ENCODE peak calls at places on chromosome 21, in eight cellular contexts. One of them, this sample, is unnamed.

GRCh38 chr21:27206368-27206982 is 239.6 kb upstream of the ADAMTS5 start:
- DNase-seq in transverse colon: no peak
- DNase-seq in CD14-positive monocyte: no peak
- DNase-seq in foreskin keratinocyte: no peak
- DNase-seq in epithelial cell of esophagus: no peak
- DNase-seq in OCI-LY7: no peak
- DNase-seq in BE2C: no peak
- DNase-seq in omental fat pad: no peak
- DNase-seq in this sample: no peak

GRCh38 chr21:31932470-31932764 is 59.6 kb downstream of the HUNK start:
- DNase-seq in omental fat pad: no peak
- DNase-seq in epithelial cell of esophagus: no peak
- DNase-seq in transverse colon: no peak
- DNase-seq in foreskin keratinocyte: no peak
- DNase-seq in CD14-positive monocyte: no peak
- DNase-seq in BE2C: no peak
- DNase-seq in OCI-LY7: no peak
- DNase-seq in this sample: no peak

GRCh38 chr21:44865561-44866280 is 7.8 kb downstream of the PTTG1IP start:
- DNase-seq in transverse colon: no peak
- DNase-seq in foreskin keratinocyte: no peak
- DNase-seq in BE2C: no peak
- DNase-seq in CD14-positive monocyte: peak; percentile 69
- DNase-seq in epithelial cell of esophagus: no peak
- DNase-seq in OCI-LY7: no peak
- DNase-seq in omental fat pad: no peak
- DNase-seq in this sample: no peak

GRCh38 chr21:35254006-35254751 is 205.1 kb upstream of the RUNX1 start:
- DNase-seq in foreskin keratinocyte: peak; percentile 78
- DNase-seq in OCI-LY7: no peak
- DNase-seq in omental fat pad: no peak
- DNase-seq in CD14-positive monocyte: no peak
- DNase-seq in epithelial cell of esophagus: peak; percentile 77
- DNase-seq in BE2C: no peak
- DNase-seq in transverse colon: peak; percentile 44
- DNase-seq in this sample: no peak

GRCh38 chr21:38258803-38259485 is 2.2 kb downstream of the KCNJ15 start:
- DNase-seq in CD14-positive monocyte: no peak
- DNase-seq in foreskin keratinocyte: peak; percentile 80
- DNase-seq in transverse colon: no peak
- DNase-seq in omental fat pad: no peak
- DNase-seq in OCI-LY7: no peak
- DNase-seq in BE2C: no peak
- DNase-seq in epithelial cell of esophagus: peak; percentile 49
- DNase-seq in this sample: no peak

GRCh38 chr21:25997788-25998611 is 172.6 kb downstream of the APP start:
- DNase-seq in omental fat pad: no peak
- DNase-seq in CD14-positive monocyte: no peak
- DNase-seq in epithelial cell of esophagus: no peak
- DNase-seq in BE2C: no peak
- DNase-seq in transverse colon: peak; percentile 45
- DNase-seq in OCI-LY7: no peak
- DNase-seq in foreskin keratinocyte: peak; percentile 13
- DNase-seq in this sample: no peak

GRCh38 chr21:14070968-14071367 is 139.8 kb downstream of the LIPI start:
- DNase-seq in transverse colon: no peak
- DNase-seq in BE2C: no peak
- DNase-seq in epithelial cell of esophagus: no peak
- DNase-seq in omental fat pad: no peak
- DNase-seq in OCI-LY7: no peak
- DNase-seq in CD14-positive monocyte: no peak
- DNase-seq in foreskin keratinocyte: no peak
- DNase-seq in this sample: no peak

GRCh38 chr21:29163381-29164115 is 33.1 kb downstream of the MAP3K7CL start:
- DNase-seq in epithelial cell of esophagus: no peak
- DNase-seq in OCI-LY7: no peak
- DNase-seq in omental fat pad: no peak
- DNase-seq in transverse colon: no peak
- DNase-seq in CD14-positive monocyte: peak; percentile 57
- DNase-seq in foreskin keratinocyte: no peak
- DNase-seq in BE2C: no peak
- DNase-seq in this sample: no peak

GRCh38 chr21:41847066-41847804 is 31.9 kb downstream of the PRDM15 start:
- DNase-seq in epithelial cell of esophagus: no peak
- DNase-seq in transverse colon: no peak
- DNase-seq in omental fat pad: no peak
- DNase-seq in foreskin keratinocyte: no peak
- DNase-seq in BE2C: no peak
- DNase-seq in CD14-positive monocyte: no peak
- DNase-seq in OCI-LY7: no peak
- DNase-seq in this sample: no peak
- TF ChIP-seq CTCF in epithelial cell of esophagus: no peak
- TF ChIP-seq CTCF in transverse colon: no peak
- TF ChIP-seq CTCF in omental fat pad: no peak
- TF ChIP-seq CTCF in foreskin keratinocyte: peak; percentile 40
- TF ChIP-seq CTCF in BE2C: no peak
- TF ChIP-seq CTCF in CD14-positive monocyte: no peak
- TF ChIP-seq CTCF in OCI-LY7: no peak
- TF ChIP-seq CTCF in this sample: no peak

GRCh38 chr21:41659791-41660560 is 106.9 kb downstream of the RIPK4 start:
- DNase-seq in transverse colon: no peak
- DNase-seq in OCI-LY7: no peak
- DNase-seq in CD14-positive monocyte: no peak
- DNase-seq in epithelial cell of esophagus: no peak
- DNase-seq in omental fat pad: no peak
- DNase-seq in BE2C: no peak
- DNase-seq in foreskin keratinocyte: no peak
- DNase-seq in this sample: no peak
- TF ChIP-seq CTCF in transverse colon: no peak
- TF ChIP-seq CTCF in OCI-LY7: no peak
- TF ChIP-seq CTCF in CD14-positive monocyte: no peak
- TF ChIP-seq CTCF in epithelial cell of esophagus: no peak
- TF ChIP-seq CTCF in omental fat pad: no peak
- TF ChIP-seq CTCF in BE2C: no peak
- TF ChIP-seq CTCF in foreskin keratinocyte: no peak
- TF ChIP-seq CTCF in this sample: no peak

DNA sequence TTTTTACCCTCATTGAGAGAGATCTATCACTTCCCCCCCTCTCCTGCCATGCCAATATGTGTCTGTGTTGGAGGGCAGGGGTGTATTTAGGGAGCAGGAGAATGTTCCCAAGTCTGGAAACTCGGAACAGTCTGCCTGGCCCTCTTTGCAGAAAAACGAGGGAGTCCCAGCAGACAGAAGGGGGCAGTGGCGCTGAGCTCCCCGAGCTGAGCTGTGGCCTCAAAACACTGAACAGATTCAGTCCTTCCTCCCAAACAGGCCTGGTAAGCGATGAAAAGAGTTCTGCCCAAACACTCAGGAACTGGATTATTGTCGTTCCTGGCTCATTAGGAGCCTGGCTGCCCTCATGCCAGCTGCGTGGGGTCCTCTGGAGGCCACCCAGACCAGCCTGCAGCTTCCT is 981 bp downstream of the CLDN14 start:
- DNase-seq in BE2C: no peak
- DNase-seq in epithelial cell of esophagus: peak; percentile 10
- DNase-seq in OCI-LY7: no peak
- DNase-seq in foreskin keratinocyte: no peak
- DNase-seq in transverse colon: no peak
- DNase-seq in omental fat pad: no peak
- DNase-seq in CD14-positive monocyte: no peak
- DNase-seq in this sample: no peak
- TF ChIP-seq CTCF in BE2C: peak; percentile 10
- TF ChIP-seq CTCF in epithelial cell of esophagus: peak; percentile 5
- TF ChIP-seq CTCF in OCI-LY7: peak; percentile 57
- TF ChIP-seq CTCF in foreskin keratinocyte: peak; percentile 39
- TF ChIP-seq CTCF in transverse colon: no peak
- TF ChIP-seq CTCF in omental fat pad: no peak
- TF ChIP-seq CTCF in CD14-positive monocyte: no peak
- TF ChIP-seq CTCF in this sample: peak; percentile 35

DNA sequence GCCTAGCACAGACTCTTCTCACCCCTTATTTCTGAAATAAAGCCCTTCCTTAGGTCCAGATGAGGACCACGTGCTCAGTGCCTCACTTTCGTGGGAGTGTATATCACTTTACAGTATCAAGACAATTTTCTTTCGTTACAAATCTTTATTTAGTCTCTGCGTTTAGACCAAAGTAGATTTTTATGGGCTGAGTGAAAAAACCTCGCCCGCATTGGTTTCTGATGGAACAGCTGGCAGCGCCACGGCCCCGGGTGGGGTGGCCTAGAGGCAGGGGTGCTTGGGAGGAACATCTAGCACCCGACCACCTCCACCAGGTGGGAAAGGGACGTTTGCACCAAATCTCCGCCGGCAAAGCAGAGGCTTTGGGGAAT is 7.6 kb downstream of the SIM2 start:
- DNase-seq in foreskin keratinocyte: no peak
- DNase-seq in CD14-positive monocyte: no peak
- DNase-seq in epithelial cell of esophagus: no peak
- DNase-seq in transverse colon: no peak
- DNase-seq in BE2C: no peak
- DNase-seq in OCI-LY7: no peak
- DNase-seq in omental fat pad: no peak
- DNase-seq in this sample: no peak
- TF ChIP-seq CTCF in foreskin keratinocyte: no peak
- TF ChIP-seq CTCF in CD14-positive monocyte: no peak
- TF ChIP-seq CTCF in epithelial cell of esophagus: no peak
- TF ChIP-seq CTCF in transverse colon: no peak
- TF ChIP-seq CTCF in BE2C: no peak
- TF ChIP-seq CTCF in OCI-LY7: no peak
- TF ChIP-seq CTCF in omental fat pad: no peak
- TF ChIP-seq CTCF in this sample: no peak

GRCh38 chr21:41612674-41613250 is 104.8 kb upstream of the TMPRSS2 start:
- DNase-seq in CD14-positive monocyte: no peak
- DNase-seq in BE2C: peak; percentile 52
- DNase-seq in transverse colon: peak; percentile 57
- DNase-seq in foreskin keratinocyte: peak; percentile 94
- DNase-seq in omental fat pad: peak; percentile 58
- DNase-seq in OCI-LY7: peak; percentile 41
- DNase-seq in epithelial cell of esophagus: peak; percentile 97
- DNase-seq in this sample: peak; percentile 55

GRCh38 chr21:41613421-41613998 is 105.6 kb upstream of the TMPRSS2 start:
- DNase-seq in omental fat pad: no peak
- DNase-seq in transverse colon: no peak
- DNase-seq in OCI-LY7: no peak
- DNase-seq in epithelial cell of esophagus: no peak
- DNase-seq in foreskin keratinocyte: no peak
- DNase-seq in CD14-positive monocyte: no peak
- DNase-seq in BE2C: peak; percentile 23
- DNase-seq in this sample: no peak

GRCh38 chr21:41611441-41611840 is 103.5 kb upstream of the TMPRSS2 start:
- DNase-seq in omental fat pad: no peak
- DNase-seq in epithelial cell of esophagus: no peak
- DNase-seq in CD14-positive monocyte: no peak
- DNase-seq in transverse colon: no peak
- DNase-seq in OCI-LY7: no peak
- DNase-seq in foreskin keratinocyte: no peak
- DNase-seq in BE2C: no peak
- DNase-seq in this sample: no peak

GRCh38 chr21:41610042-41610839 is 102.3 kb upstream of the TMPRSS2 start:
- DNase-seq in CD14-positive monocyte: peak; percentile 57
- DNase-seq in epithelial cell of esophagus: peak; percentile 66
- DNase-seq in omental fat pad: no peak
- DNase-seq in foreskin keratinocyte: peak; percentile 31
- DNase-seq in OCI-LY7: peak; percentile 45
- DNase-seq in BE2C: peak; percentile 49
- DNase-seq in transverse colon: peak; percentile 74
- DNase-seq in this sample: peak; percentile 59

DNA sequence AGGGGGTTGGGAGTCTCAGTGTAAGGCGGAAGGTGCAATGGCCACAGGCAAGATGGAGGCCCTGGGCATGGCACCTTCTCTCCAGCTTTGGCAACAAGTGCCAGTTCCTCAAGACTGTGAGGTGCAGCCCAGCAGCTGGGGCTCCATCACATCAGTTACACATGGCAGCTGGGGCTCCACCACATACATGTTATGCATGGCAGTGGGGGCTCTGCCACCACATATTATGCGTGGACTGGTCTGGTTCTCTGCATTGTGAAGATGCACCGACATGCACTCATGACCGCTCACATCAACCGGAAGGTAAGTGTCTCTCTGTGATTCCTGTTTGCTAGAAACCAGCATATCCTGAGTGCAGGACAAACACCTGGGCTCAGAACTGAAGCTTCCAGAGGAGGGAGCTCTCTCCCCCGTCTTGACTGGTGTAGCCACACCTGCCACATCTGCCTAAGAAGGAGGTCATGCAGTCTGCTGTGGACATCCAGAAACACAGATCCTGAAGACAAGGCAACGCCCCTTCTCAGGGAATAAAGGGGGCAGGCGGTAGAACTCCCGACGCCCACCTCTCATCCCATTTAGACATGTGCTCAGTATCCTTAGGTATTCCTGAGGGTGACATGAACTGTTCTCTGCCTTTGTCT is 104.1 kb upstream of the TMPRSS2 start:
- DNase-seq in CD14-positive monocyte: no peak
- DNase-seq in foreskin keratinocyte: peak; percentile 71
- DNase-seq in epithelial cell of esophagus: peak; percentile 82
- DNase-seq in omental fat pad: no peak
- DNase-seq in transverse colon: peak; percentile 77
- DNase-seq in BE2C: no peak
- DNase-seq in OCI-LY7: peak; percentile 77
- DNase-seq in this sample: peak; percentile 50
- TF ChIP-seq CTCF in CD14-positive monocyte: no peak
- TF ChIP-seq CTCF in foreskin keratinocyte: peak; percentile 77
- TF ChIP-seq CTCF in epithelial cell of esophagus: peak; percentile 80
- TF ChIP-seq CTCF in omental fat pad: no peak
- TF ChIP-seq CTCF in transverse colon: no peak
- TF ChIP-seq CTCF in BE2C: no peak
- TF ChIP-seq CTCF in OCI-LY7: no peak
- TF ChIP-seq CTCF in this sample: peak; percentile 26